ENCODE peak calls at places on chromosome 3, in four cellular contexts. One of them, this sample, is unnamed.

GRCh38 chr3:65669163-65669875 is 369.4 kb downstream of the MAGI1 start:
- DNase-seq in cardiac fibroblast: peak; percentile 76
- DNase-seq in Right ventricle myocardium superior: no peak
- DNase-seq in stimulated activated CD8-positive, alpha-beta memory T cell treated with anti-CD3 and anti-CD28 coated beads, Interleukin-15, amount 100 ng/mL, for 24 hours: no peak
- DNase-seq in this sample: no peak

GRCh38 chr3:42500909-42501308 is 1.5 kb upstream of the VIPR1 start:
- DNase-seq in cardiac fibroblast: no peak
- DNase-seq in Right ventricle myocardium superior: no peak
- DNase-seq in stimulated activated CD8-positive, alpha-beta memory T cell treated with anti-CD3 and anti-CD28 coated beads, Interleukin-15, amount 100 ng/mL, for 24 hours: no peak
- DNase-seq in this sample: peak; percentile 35

GRCh38 chr3:114409291-114409690 is 115.5 kb downstream of the TIGIT start:
- DNase-seq in cardiac fibroblast: no peak
- DNase-seq in Right ventricle myocardium superior: no peak
- DNase-seq in stimulated activated CD8-positive, alpha-beta memory T cell treated with anti-CD3 and anti-CD28 coated beads, Interleukin-15, amount 100 ng/mL, for 24 hours: no peak
- DNase-seq in this sample: no peak

GRCh38 chr3:116815321-116815720 is 105.7 kb downstream of the TUSC7 start:
- DNase-seq in cardiac fibroblast: no peak
- DNase-seq in Right ventricle myocardium superior: no peak
- DNase-seq in stimulated activated CD8-positive, alpha-beta memory T cell treated with anti-CD3 and anti-CD28 coated beads, Interleukin-15, amount 100 ng/mL, for 24 hours: no peak
- DNase-seq in this sample: no peak

GRCh38 chr3:171200052-171201029 is 173.8 kb upstream of the SLC2A2 start:
- DNase-seq in cardiac fibroblast: no peak
- DNase-seq in Right ventricle myocardium superior: no peak
- DNase-seq in stimulated activated CD8-positive, alpha-beta memory T cell treated with anti-CD3 and anti-CD28 coated beads, Interleukin-15, amount 100 ng/mL, for 24 hours: no peak
- DNase-seq in this sample: no peak

GRCh38 chr3:107431048-107431297 is 53.7 kb downstream of the CCDC54 start:
- DNase-seq in cardiac fibroblast: no peak
- DNase-seq in Right ventricle myocardium superior: no peak
- DNase-seq in stimulated activated CD8-positive, alpha-beta memory T cell treated with anti-CD3 and anti-CD28 coated beads, Interleukin-15, amount 100 ng/mL, for 24 hours: peak; percentile 6
- DNase-seq in this sample: peak; percentile 70

GRCh38 chr3:99751649-99752048 is 66.0 kb upstream of the CMSS1 start:
- DNase-seq in cardiac fibroblast: peak; percentile 81
- DNase-seq in Right ventricle myocardium superior: no peak
- DNase-seq in stimulated activated CD8-positive, alpha-beta memory T cell treated with anti-CD3 and anti-CD28 coated beads, Interleukin-15, amount 100 ng/mL, for 24 hours: no peak
- DNase-seq in this sample: no peak

GRCh38 chr3:61814674-61815073 is 253.3 kb downstream of the PTPRG start:
- DNase-seq in cardiac fibroblast: no peak
- DNase-seq in Right ventricle myocardium superior: no peak
- DNase-seq in stimulated activated CD8-positive, alpha-beta memory T cell treated with anti-CD3 and anti-CD28 coated beads, Interleukin-15, amount 100 ng/mL, for 24 hours: no peak
- DNase-seq in this sample: no peak

GRCh38 chr3:128207953-128208352 is 54.7 kb downstream of the EEFSEC start:
- DNase-seq in cardiac fibroblast: peak; percentile 32
- DNase-seq in Right ventricle myocardium superior: no peak
- DNase-seq in stimulated activated CD8-positive, alpha-beta memory T cell treated with anti-CD3 and anti-CD28 coated beads, Interleukin-15, amount 100 ng/mL, for 24 hours: no peak
- DNase-seq in this sample: no peak

GRCh38 chr3:107956991-107957467 is 133.8 kb downstream of the CD47 start:
- DNase-seq in cardiac fibroblast: peak; percentile 97
- DNase-seq in Right ventricle myocardium superior: peak; percentile 84
- DNase-seq in stimulated activated CD8-positive, alpha-beta memory T cell treated with anti-CD3 and anti-CD28 coated beads, Interleukin-15, amount 100 ng/mL, for 24 hours: no peak
- DNase-seq in this sample: peak; percentile 96

GRCh38 chr3:174441588-174442316 is 417.4 kb upstream of the NAALADL2 start:
- DNase-seq in cardiac fibroblast: peak; percentile 94
- DNase-seq in Right ventricle myocardium superior: no peak
- DNase-seq in stimulated activated CD8-positive, alpha-beta memory T cell treated with anti-CD3 and anti-CD28 coated beads, Interleukin-15, amount 100 ng/mL, for 24 hours: no peak
- DNase-seq in this sample: no peak

GRCh38 chr3:4985330-4986174 is 6.3 kb downstream of the BHLHE40 start:
- DNase-seq in cardiac fibroblast: peak; percentile 64
- DNase-seq in Right ventricle myocardium superior: peak; percentile 53
- DNase-seq in stimulated activated CD8-positive, alpha-beta memory T cell treated with anti-CD3 and anti-CD28 coated beads, Interleukin-15, amount 100 ng/mL, for 24 hours: no peak
- DNase-seq in this sample: no peak

GRCh38 chr3:14473411-14473891 is 66.7 kb downstream of the GRIP2 start:
- DNase-seq in cardiac fibroblast: no peak
- DNase-seq in Right ventricle myocardium superior: no peak
- DNase-seq in stimulated activated CD8-positive, alpha-beta memory T cell treated with anti-CD3 and anti-CD28 coated beads, Interleukin-15, amount 100 ng/mL, for 24 hours: no peak
- DNase-seq in this sample: no peak

GRCh38 chr3:101813817-101814440 is 34.9 kb downstream of the NXPE3 start:
- DNase-seq in cardiac fibroblast: peak; percentile 64
- DNase-seq in Right ventricle myocardium superior: no peak
- DNase-seq in stimulated activated CD8-positive, alpha-beta memory T cell treated with anti-CD3 and anti-CD28 coated beads, Interleukin-15, amount 100 ng/mL, for 24 hours: no peak
- DNase-seq in this sample: no peak

GRCh38 chr3:148816971-148817519 is 10.6 kb upstream of the CPB1 start:
- DNase-seq in cardiac fibroblast: no peak
- DNase-seq in Right ventricle myocardium superior: no peak
- DNase-seq in stimulated activated CD8-positive, alpha-beta memory T cell treated with anti-CD3 and anti-CD28 coated beads, Interleukin-15, amount 100 ng/mL, for 24 hours: no peak
- DNase-seq in this sample: no peak

GRCh38 chr3:45693941-45694521 is 4.8 kb downstream of the SACM1L start:
- DNase-seq in cardiac fibroblast: no peak
- DNase-seq in Right ventricle myocardium superior: no peak
- DNase-seq in stimulated activated CD8-positive, alpha-beta memory T cell treated with anti-CD3 and anti-CD28 coated beads, Interleukin-15, amount 100 ng/mL, for 24 hours: no peak
- DNase-seq in this sample: no peak

GRCh38 chr3:141797167-141797773 is 34.1 kb downstream of the GRK7 start:
- DNase-seq in cardiac fibroblast: peak; percentile 81
- DNase-seq in Right ventricle myocardium superior: peak; percentile 83
- DNase-seq in stimulated activated CD8-positive, alpha-beta memory T cell treated with anti-CD3 and anti-CD28 coated beads, Interleukin-15, amount 100 ng/mL, for 24 hours: no peak
- DNase-seq in this sample: peak; percentile 69

GRCh38 chr3:56375654-56376053 is 92.6 kb downstream of the ERC2 start:
- DNase-seq in cardiac fibroblast: no peak
- DNase-seq in Right ventricle myocardium superior: no peak
- DNase-seq in stimulated activated CD8-positive, alpha-beta memory T cell treated with anti-CD3 and anti-CD28 coated beads, Interleukin-15, amount 100 ng/mL, for 24 hours: no peak
- DNase-seq in this sample: no peak

GRCh38 chr3:156743859-156744258 is 69.5 kb downstream of the TIPARP start:
- DNase-seq in cardiac fibroblast: no peak
- DNase-seq in Right ventricle myocardium superior: no peak
- DNase-seq in stimulated activated CD8-positive, alpha-beta memory T cell treated with anti-CD3 and anti-CD28 coated beads, Interleukin-15, amount 100 ng/mL, for 24 hours: no peak
- DNase-seq in this sample: no peak

GRCh38 chr3:175234541-175234940 is 375.4 kb downstream of the NAALADL2 start:
- DNase-seq in cardiac fibroblast: no peak
- DNase-seq in Right ventricle myocardium superior: no peak
- DNase-seq in stimulated activated CD8-positive, alpha-beta memory T cell treated with anti-CD3 and anti-CD28 coated beads, Interleukin-15, amount 100 ng/mL, for 24 hours: no peak
- DNase-seq in this sample: no peak

GRCh38 chr3:185393055-185393454 is 30.1 kb downstream of the MAP3K13 start:
- DNase-seq in cardiac fibroblast: no peak
- DNase-seq in Right ventricle myocardium superior: no peak
- DNase-seq in stimulated activated CD8-positive, alpha-beta memory T cell treated with anti-CD3 and anti-CD28 coated beads, Interleukin-15, amount 100 ng/mL, for 24 hours: no peak
- DNase-seq in this sample: no peak

GRCh38 chr3:48268936-48269551 is 28.1 kb downstream of the ZNF589 start:
- DNase-seq in cardiac fibroblast: peak; percentile 9
- DNase-seq in Right ventricle myocardium superior: no peak
- DNase-seq in stimulated activated CD8-positive, alpha-beta memory T cell treated with anti-CD3 and anti-CD28 coated beads, Interleukin-15, amount 100 ng/mL, for 24 hours: no peak
- DNase-seq in this sample: no peak

GRCh38 chr3:116186128-116186527 is 259.2 kb downstream of the LSAMP start:
- DNase-seq in cardiac fibroblast: no peak
- DNase-seq in Right ventricle myocardium superior: no peak
- DNase-seq in stimulated activated CD8-positive, alpha-beta memory T cell treated with anti-CD3 and anti-CD28 coated beads, Interleukin-15, amount 100 ng/mL, for 24 hours: no peak
- DNase-seq in this sample: no peak

GRCh38 chr3:160400631-160401150 is 1.2 kb downstream of the SMC4 start:
- DNase-seq in cardiac fibroblast: no peak
- DNase-seq in Right ventricle myocardium superior: peak; percentile 56
- DNase-seq in stimulated activated CD8-positive, alpha-beta memory T cell treated with anti-CD3 and anti-CD28 coated beads, Interleukin-15, amount 100 ng/mL, for 24 hours: peak; percentile 6
- DNase-seq in this sample: peak; percentile 60

GRCh38 chr3:150421256-150421655 is 13.2 kb downstream of the TSC22D2 start:
- DNase-seq in cardiac fibroblast: no peak
- DNase-seq in Right ventricle myocardium superior: no peak
- DNase-seq in stimulated activated CD8-positive, alpha-beta memory T cell treated with anti-CD3 and anti-CD28 coated beads, Interleukin-15, amount 100 ng/mL, for 24 hours: no peak
- DNase-seq in this sample: no peak

GRCh38 chr3:114606336-114606735 is 312.5 kb downstream of the TIGIT start:
- DNase-seq in cardiac fibroblast: no peak
- DNase-seq in Right ventricle myocardium superior: no peak
- DNase-seq in stimulated activated CD8-positive, alpha-beta memory T cell treated with anti-CD3 and anti-CD28 coated beads, Interleukin-15, amount 100 ng/mL, for 24 hours: no peak
- DNase-seq in this sample: no peak

GRCh38 chr3:196207833-196208607 is 3.2 kb downstream of the ZDHHC19 start:
- DNase-seq in cardiac fibroblast: peak; percentile 32
- DNase-seq in Right ventricle myocardium superior: peak; percentile 72
- DNase-seq in stimulated activated CD8-positive, alpha-beta memory T cell treated with anti-CD3 and anti-CD28 coated beads, Interleukin-15, amount 100 ng/mL, for 24 hours: no peak
- DNase-seq in this sample: no peak

GRCh38 chr3:125055165-125055912 is 458 bp downstream of the HEG1 start:
- DNase-seq in cardiac fibroblast: peak; percentile 22
- DNase-seq in Right ventricle myocardium superior: no peak
- DNase-seq in stimulated activated CD8-positive, alpha-beta memory T cell treated with anti-CD3 and anti-CD28 coated beads, Interleukin-15, amount 100 ng/mL, for 24 hours: peak; percentile 3
- DNase-seq in this sample: no peak

GRCh38 chr3:55804170-55805095 is 317.3 kb upstream of the WNT5A start:
- DNase-seq in cardiac fibroblast: no peak
- DNase-seq in Right ventricle myocardium superior: no peak
- DNase-seq in stimulated activated CD8-positive, alpha-beta memory T cell treated with anti-CD3 and anti-CD28 coated beads, Interleukin-15, amount 100 ng/mL, for 24 hours: no peak
- DNase-seq in this sample: no peak

GRCh38 chr3:36178018-36178417 is 202.3 kb upstream of the STAC start:
- DNase-seq in cardiac fibroblast: no peak
- DNase-seq in Right ventricle myocardium superior: no peak
- DNase-seq in stimulated activated CD8-positive, alpha-beta memory T cell treated with anti-CD3 and anti-CD28 coated beads, Interleukin-15, amount 100 ng/mL, for 24 hours: no peak
- DNase-seq in this sample: no peak

GRCh38 chr3:194278186-194278845 is 72.8 kb downstream of the CPN2 start:
- DNase-seq in cardiac fibroblast: no peak
- DNase-seq in Right ventricle myocardium superior: no peak
- DNase-seq in stimulated activated CD8-positive, alpha-beta memory T cell treated with anti-CD3 and anti-CD28 coated beads, Interleukin-15, amount 100 ng/mL, for 24 hours: no peak
- DNase-seq in this sample: peak; percentile 54

GRCh38 chr3:38707730-38708129 is 58.2 kb upstream of the SCN5A start:
- DNase-seq in cardiac fibroblast: no peak
- DNase-seq in Right ventricle myocardium superior: no peak
- DNase-seq in stimulated activated CD8-positive, alpha-beta memory T cell treated with anti-CD3 and anti-CD28 coated beads, Interleukin-15, amount 100 ng/mL, for 24 hours: no peak
- DNase-seq in this sample: no peak

GRCh38 chr3:175338775-175339535 is 479.8 kb downstream of the NAALADL2 start:
- DNase-seq in cardiac fibroblast: peak; percentile 38
- DNase-seq in Right ventricle myocardium superior: peak; percentile 29
- DNase-seq in stimulated activated CD8-positive, alpha-beta memory T cell treated with anti-CD3 and anti-CD28 coated beads, Interleukin-15, amount 100 ng/mL, for 24 hours: no peak
- DNase-seq in this sample: no peak

GRCh38 chr3:126657901-126658300 is 3.0 kb upstream of the TXNRD3 start:
- DNase-seq in cardiac fibroblast: no peak
- DNase-seq in Right ventricle myocardium superior: no peak
- DNase-seq in stimulated activated CD8-positive, alpha-beta memory T cell treated with anti-CD3 and anti-CD28 coated beads, Interleukin-15, amount 100 ng/mL, for 24 hours: no peak
- DNase-seq in this sample: peak; percentile 38

GRCh38 chr3:126442099-126442848 is 33.4 kb downstream of the ZXDC start:
- DNase-seq in cardiac fibroblast: peak; percentile 22
- DNase-seq in Right ventricle myocardium superior: peak; percentile 78
- DNase-seq in stimulated activated CD8-positive, alpha-beta memory T cell treated with anti-CD3 and anti-CD28 coated beads, Interleukin-15, amount 100 ng/mL, for 24 hours: no peak
- DNase-seq in this sample: peak; percentile 71

GRCh38 chr3:10933021-10933420 is 59.5 kb upstream of the SLC6A1 start:
- DNase-seq in cardiac fibroblast: no peak
- DNase-seq in Right ventricle myocardium superior: no peak
- DNase-seq in stimulated activated CD8-positive, alpha-beta memory T cell treated with anti-CD3 and anti-CD28 coated beads, Interleukin-15, amount 100 ng/mL, for 24 hours: no peak
- DNase-seq in this sample: peak; percentile 50

GRCh38 chr3:46829699-46830208 is 33.5 kb downstream of the MYL3 start:
- DNase-seq in cardiac fibroblast: no peak
- DNase-seq in Right ventricle myocardium superior: no peak
- DNase-seq in stimulated activated CD8-positive, alpha-beta memory T cell treated with anti-CD3 and anti-CD28 coated beads, Interleukin-15, amount 100 ng/mL, for 24 hours: no peak
- DNase-seq in this sample: no peak

This sample was measured in sigmoid colon.